ENCODE peak calls at places on chromosomes 16 and 17, in four cellular contexts. L is esophagus squamous epithelium; G is stimulated activated CD4-positive, alpha-beta T cell treated with anti-CD3 and anti-CD28 coated beads, Interleukin-15, amount 100 ng/mL, for 24 hours; B is right atrium auricular region. U is an unnamed sample.

GRCh38 chr17:76690596-76691280 is 20.0 kb downstream of the MXRA7 start:
- DNase-seq in B (no peak), L (no peak), G (no peak), U (no peak)

GRCh38 chr17:57489321-57489720 is 233.0 kb downstream of the MSI2 start:
- DNase-seq in B (no peak), G (no peak), L (no peak), U (peak)

GRCh38 chr17:60390881-60391418 is 983 bp downstream of the USP32 start:
- DNase-seq in L (no peak), G (peak), B (no peak), U (peak)

GRCh38 chr16:57534881-57535658 is 1.3 kb downstream of the CCDC102A start:
- DNase-seq in L (no peak), G (no peak), B (no peak), U (peak)

GRCh38 chr17:2056221-2057129 is 1.6 kb downstream of the HIC1 start:
- DNase-seq in G (peak), L (no peak), B (no peak), U (no peak)

GRCh38 chr17:71286625-71287024 is 834.2 kb upstream of the SOX9 start:
- DNase-seq in L (no peak), G (no peak), B (no peak), U (no peak)

GRCh38 chr16:19705843-19706242 is 12.2 kb downstream of the KNOP1 start:
- DNase-seq in B (no peak), G (no peak), L (no peak), U (no peak)

GRCh38 chr17:18963126-18964017 is 11.4 kb downstream of the SLC5A10 start:
- DNase-seq in B (no peak), L (no peak), G (no peak), U (no peak)

GRCh38 chr17:80225230-80225629 is 5.0 kb downstream of the SLC26A11 start:
- DNase-seq in L (no peak), G (no peak), B (no peak), U (no peak)

GRCh38 chr16:14043278-14043677 is 27.8 kb upstream of the MRTFB start:
- DNase-seq in L (no peak), G (no peak), B (no peak), U (no peak)

GRCh38 chr17:75404223-75404738 is 1.2 kb downstream of the GRB2 start:
- DNase-seq in L (no peak), B (peak), G (peak), U (peak)

GRCh38 chr17:81514735-81515529 is 2.3 kb upstream of the ACTG1 start:
- DNase-seq in B (peak), L (no peak), G (peak), U (peak)

GRCh38 chr16:23214796-23215195 is 32.3 kb downstream of the SCNN1G start:
- DNase-seq in L (no peak), G (no peak), B (no peak), U (no peak)

GRCh38 chr16:1196494-1196893 is 28.6 kb downstream of the TPSG1 start:
- DNase-seq in B (no peak), G (no peak), L (no peak), U (no peak)

GRCh38 chr17:41308251-41308917 is 725 bp downstream of the KRTAP16-1 start:
- DNase-seq in B (no peak), L (peak), G (peak), U (peak)

GRCh38 chr17:15239471-15239870 is 25.7 kb downstream of the PMP22 start:
- DNase-seq in G (no peak), B (no peak), L (no peak), U (no peak)

GRCh38 chr16:5323284-5323683 is 225.7 kb upstream of the EEF2KMT start:
- DNase-seq in G (no peak), L (no peak), B (no peak), U (no peak)

GRCh38 chr16:83826146-83826913 is 18.6 kb downstream of the HSBP1 start:
- DNase-seq in L (no peak), G (peak), B (peak), U (peak)

GRCh38 chr16:77788196-77789084 is at the start of gene VAT1L:
- DNase-seq in L (no peak), G (peak), B (no peak), U (peak)

GRCh38 chr16:26546573-26546972 is 520.2 kb upstream of the C16orf82 start:
- DNase-seq in B (no peak), G (no peak), L (no peak), U (no peak)

GRCh38 chr16:27258241-27258734 is 10.3 kb downstream of the NSMCE1 start:
- DNase-seq in G (no peak), L (no peak), B (no peak), U (no peak)

GRCh38 chr17:1484586-1485310 is 7.7 kb downstream of the MYO1C start:
- DNase-seq in G (peak), B (no peak), L (no peak), U (peak)

GRCh38 chr16:5036228-5037156 is 2.8 kb upstream of the NAGPA start:
- DNase-seq in L (no peak), B (no peak), G (no peak), U (no peak)

GRCh38 chr17:57552114-57552601 is 192.9 kb downstream of the CCDC182 start:
- DNase-seq in L (no peak), G (peak), B (no peak), U (peak)

GRCh38 chr17:19292377-19292711 is 55.2 kb downstream of the EPN2 start:
- DNase-seq in B (no peak), L (no peak), G (no peak), U (no peak)

GRCh38 chr16:70700101-70701020 is 14.5 kb upstream of the MTSS2 start:
- DNase-seq in B (no peak), G (no peak), L (no peak), U (no peak)

GRCh38 chr16:67534420-67534819 is 5.8 kb downstream of the RIPOR1 start:
- DNase-seq in G (no peak), L (no peak), B (no peak), U (no peak)

GRCh38 chr17:66986659-66987058 is 22.2 kb downstream of the CACNG4 start:
- DNase-seq in B (no peak), L (no peak), G (no peak), U (no peak)

GRCh38 chr17:15411556-15412198 is 55.7 kb downstream of the CDRT4 start:
- DNase-seq in B (peak), G (no peak), L (no peak), U (peak)

GRCh38 chr16:84088695-84089395 is 27.9 kb downstream of the MBTPS1 start:
- DNase-seq in B (no peak), L (no peak), G (peak), U (no peak)

GRCh38 chr17:17781591-17782424 is 55.0 kb downstream of the SREBF1 start:
- DNase-seq in B (peak), L (no peak), G (peak), U (peak)

GRCh38 chr16:47905771-47906170 is 250.0 kb downstream of the ABCC12 start:
- DNase-seq in B (no peak), L (no peak), G (no peak), U (peak)

GRCh38 chr17:50715471-50715870 is 3.9 kb upstream of the LUC7L3 start:
- DNase-seq in B (no peak), L (no peak), G (no peak), U (no peak)

GRCh38 chr17:10119203-10120112 is 78.9 kb downstream of the GAS7 start:
- DNase-seq in G (no peak), B (no peak), L (no peak), U (no peak)

U was measured in AG20443.